ENCODE peak calls at places on chromosome 14, in five cellular contexts. D, G, I, R and Y are unnamed samples.

GRCh38 chr14:36791402-36791801 is 129.7 kb downstream of the PAX9 start:
- DNase-seq in G (no peak), D (no peak), R (no peak), I (no peak), Y (no peak)

GRCh38 chr14:77005559-77005958 is 22.9 kb downstream of the IRF2BPL start:
- DNase-seq in D (no peak), I (no peak), R (no peak), G (no peak), Y (no peak)

GRCh38 chr14:97517566-97518234 is 720.5 kb downstream of the VRK1 start:
- DNase-seq in I (no peak), R (no peak), D (no peak), G (no peak), Y (no peak)

GRCh38 chr14:73714656-73715081 is 485 bp upstream of the PNMA1 start:
- DNase-seq in G (no peak), D (no peak), R (no peak), I (no peak), Y (peak; percentile 74)

GRCh38 chr14:59328410-59328809 is 136.8 kb downstream of the GPR135 start:
- DNase-seq in D (no peak), G (no peak), I (no peak), R (no peak), Y (no peak)

GRCh38 chr14:67373347-67373746 is 13.2 kb downstream of the EIF2S1 start:
- DNase-seq in D (no peak), G (no peak), I (no peak), R (no peak), Y (no peak)

GRCh38 chr14:64857979-64858740 is 21.5 kb downstream of the SPTB start:
- DNase-seq in R (no peak), G (no peak), I (no peak), D (no peak), Y (no peak)

GRCh38 chr14:88013750-88014349 is 8.9 kb downstream of the GPR65 start:
- DNase-seq in R (peak; percentile 55), D (peak; percentile 28), I (peak; percentile 61), G (peak; percentile 63), Y (peak; percentile 77)

GRCh38 chr14:51368721-51369163 is 128.7 kb downstream of the TMX1 start:
- DNase-seq in D (no peak), G (no peak), R (peak; percentile 20), I (peak; percentile 79), Y (no peak)

GRCh38 chr14:76919811-76920571 is 93.8 kb downstream of the LRRC74A start:
- DNase-seq in R (no peak), I (peak; percentile 40), D (peak; percentile 30), G (peak; percentile 64), Y (no peak)